ENCODE peak calls at places on chromosomes 5 and 9, in seven cellular contexts. N is adrenal gland, G is ascending aorta, Z is bronchial epithelial cell, P is IMR-90, O is heart right ventricle, W is upper lobe of right lung. R is an unnamed sample. For H3K36me3, the result is how much of the 10 kb centered on the place peaks cover.

GRCh38 chr5:67156976-67157583 is 39.5 kb downstream of the CD180 start:
- DNase-seq in N (no peak), G (no peak), Z (peak), P (peak), O (no peak), W (no peak), R (peak)

GRCh38 chr5:144284931-144285330 is 114.3 kb downstream of the KCTD16 start:
- DNase-seq in N (no peak), G (no peak), Z (no peak), P (peak), O (no peak), W (no peak), R (no peak)

GRCh38 chr5:1004598-1005361 is 3.8 kb upstream of the NKD2 start:
- DNase-seq in N (peak), G (peak), Z (no peak), P (peak), O (peak), W (peak), R (peak)

GRCh38 chr9:134491856-134492255 is 149.7 kb upstream of the COL5A1 start:
- DNase-seq in N (no peak), G (peak), Z (no peak), P (no peak), O (no peak), W (peak), R (no peak)

GRCh38 chr5:50874277-50874984 is 208.0 kb downstream of the PARP8 start:
- DNase-seq in N (no peak), G (no peak), Z (no peak), P (no peak), O (no peak), W (no peak), R (no peak)

GRCh38 chr9:9003184-9003583 is 1203.6 kb upstream of the DMAC1 start:
- DNase-seq in N (peak), G (no peak), Z (peak), P (no peak), O (no peak), W (no peak), R (peak)

GRCh38 chr5:100273846-100274580 is 261.2 kb upstream of the FAM174A start:
- DNase-seq in N (no peak), G (no peak), Z (peak), P (no peak), O (no peak), W (no peak), R (no peak)

GRCh38 chr9:99978221-99978620 is 71.8 kb downstream of the STX17 start:
- DNase-seq in N (no peak), G (no peak), Z (no peak), P (no peak), O (no peak), W (no peak), R (peak)

GRCh38 chr9:69186841-69187611 is 12.9 kb downstream of the TJP2 start:
- DNase-seq in N (no peak), G (no peak), Z (peak), P (peak), O (no peak), W (no peak), R (peak)

GRCh38 chr9:108162664-108163063 is 673.1 kb upstream of the KLF4 start:
- DNase-seq in N (peak), G (no peak), Z (peak), P (peak), O (no peak), W (no peak), R (peak)

GRCh38 chr5:43171441-43171840 is 20.6 kb upstream of the NIM1K start:
- DNase-seq in N (no peak), G (no peak), Z (no peak), P (no peak), O (no peak), W (no peak), R (no peak)

GRCh38 chr9:123438821-123439220 is 82.8 kb downstream of the CRB2 start:
- DNase-seq in N (no peak), G (peak), Z (no peak), P (peak), O (no peak), W (peak), R (peak)

GRCh38 chr5:93620487-93621339 is 37.7 kb downstream of the NR2F1 start:
- DNase-seq in N (peak), G (peak), Z (peak), P (peak), O (peak), W (peak), R (peak)

GRCh38 chr9:109453210-109453842 is 44.8 kb downstream of the PTPN3 start:
- DNase-seq in N (no peak), G (no peak), Z (peak), P (peak), O (no peak), W (no peak), R (no peak)

GRCh38 chr9:131274674-131275331 is 1.5 kb downstream of the FAM78A start:
- DNase-seq in N (no peak), G (no peak), Z (no peak), P (no peak), O (peak), W (peak), R (no peak)

GRCh38 chr5:1535646-1536045 is 11.9 kb upstream of the LPCAT1 start:
- DNase-seq in N (no peak), G (no peak), Z (no peak), P (no peak), O (no peak), W (no peak), R (no peak)

GRCh38 chr5:10567781-10568321 is 4.0 kb downstream of the ANKRD33B start:
- DNase-seq in N (no peak), G (peak), Z (no peak), P (peak), O (no peak), W (no peak), R (no peak)

GRCh38 chr5:133610489-133611356 is 1.6 kb downstream of the FSTL4 start:
- DNase-seq in N (peak), G (peak), Z (peak), P (no peak), O (peak), W (peak), R (peak)

GRCh38 chr9:79611091-79611614 is 39.4 kb downstream of the TLE4 start:
- DNase-seq in N (no peak), G (no peak), Z (no peak), P (peak), O (no peak), W (no peak), R (no peak)

GRCh38 chr5:73448072-73448432 is 525 bp downstream of the FOXD1 start:
- DNase-seq in N (peak), G (peak), Z (no peak), P (no peak), O (no peak), W (no peak), R (no peak)

GRCh38 chr5:93294184-93294583 is 286.8 kb downstream of the NR2F1-AS1 start:
- DNase-seq in N (no peak), G (no peak), Z (peak), P (peak), O (no peak), W (no peak), R (no peak)

GRCh38 chr9:132309056-132309455 is 45.7 kb downstream of the SETX start:
- DNase-seq in N (no peak), G (no peak), Z (no peak), P (no peak), O (no peak), W (no peak), R (no peak)

GRCh38 chr9:132312873-132313272 is 41.9 kb downstream of the SETX start:
- DNase-seq in N (no peak), G (no peak), Z (no peak), P (no peak), O (no peak), W (no peak), R (no peak)

GRCh38 chr9:132311978-132312377 is 42.8 kb downstream of the SETX start:
- DNase-seq in N (no peak), G (no peak), Z (no peak), P (peak), O (no peak), W (no peak), R (no peak)

GRCh38 chr9:132312426-132312825 is 42.4 kb downstream of the SETX start:
- DNase-seq in N (no peak), G (no peak), Z (no peak), P (no peak), O (no peak), W (no peak), R (no peak)
- H3K36me3 ChIP-seq in N (under half), G (half or more), Z (under half), P (under half), O (half or more), W (half or more), R (under half)

DNA sequence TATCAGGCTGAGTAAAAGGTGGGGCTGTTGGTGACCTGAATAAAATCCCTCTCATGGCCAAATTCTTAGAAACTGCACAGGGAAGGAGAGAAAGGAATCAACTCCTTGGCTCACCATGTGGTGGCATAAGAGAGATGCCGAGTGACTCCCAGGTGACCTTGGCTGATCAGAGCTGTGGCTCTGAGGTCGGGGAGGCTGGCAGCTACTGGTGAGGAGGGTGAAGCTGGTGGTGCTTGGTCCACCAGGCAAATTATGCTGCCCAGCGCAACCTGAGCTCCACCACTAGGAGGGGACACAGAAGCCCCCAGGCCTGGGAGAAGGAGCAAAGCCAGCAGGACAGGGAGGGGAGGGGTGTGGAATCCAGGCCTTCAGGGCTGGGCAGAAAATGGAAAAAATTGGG is 111.2 kb upstream of the IL12B start:
- DNase-seq in N (peak), G (no peak), Z (no peak), P (no peak), O (peak), W (no peak), R (peak)
- TF ChIP-seq CTCF in N (peak), G (no peak), Z (peak), P (no peak), O (peak), W (peak), R (peak)

DNA sequence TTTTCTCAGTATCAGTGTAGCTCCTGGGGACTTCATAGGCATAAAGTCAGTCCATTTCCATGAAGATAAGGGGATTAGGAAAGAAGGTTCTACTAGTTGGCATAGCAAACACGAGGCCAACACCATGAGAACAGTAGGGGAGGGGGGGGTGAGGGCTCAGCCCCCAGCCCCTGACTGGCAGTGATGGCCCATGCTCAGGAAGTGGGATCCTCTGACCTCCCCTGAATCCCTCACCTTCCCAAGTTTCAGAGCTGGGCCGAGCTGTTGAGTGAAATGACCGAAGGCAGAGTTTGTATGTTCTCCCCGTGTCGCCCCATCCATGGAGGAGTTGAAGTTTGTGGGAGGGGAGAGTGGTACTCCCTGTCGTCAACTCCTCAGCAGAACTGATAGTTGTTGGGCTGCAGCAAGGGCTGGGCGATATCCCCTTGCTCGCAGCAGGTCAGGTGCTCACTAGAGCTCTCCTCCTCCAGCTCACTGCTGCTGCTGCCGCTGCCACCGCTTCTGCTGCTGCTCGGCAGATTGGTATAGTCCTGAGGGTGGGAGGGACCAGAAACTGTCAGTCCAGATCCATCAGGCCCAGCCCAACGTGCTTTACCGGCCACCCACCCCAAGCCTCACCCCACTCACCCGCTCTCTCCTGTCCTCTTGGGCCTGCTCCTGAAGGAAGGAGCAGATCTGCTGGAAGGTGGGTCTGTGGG is 32.5 kb downstream of the CSF1R start:
- DNase-seq in N (no peak), G (peak), Z (no peak), P (no peak), O (no peak), W (no peak), R (no peak)
- H3K36me3 ChIP-seq in N (under half), G (half or more), Z (under half), P (half or more), O (half or more), W (half or more), R (under half)

DNA sequence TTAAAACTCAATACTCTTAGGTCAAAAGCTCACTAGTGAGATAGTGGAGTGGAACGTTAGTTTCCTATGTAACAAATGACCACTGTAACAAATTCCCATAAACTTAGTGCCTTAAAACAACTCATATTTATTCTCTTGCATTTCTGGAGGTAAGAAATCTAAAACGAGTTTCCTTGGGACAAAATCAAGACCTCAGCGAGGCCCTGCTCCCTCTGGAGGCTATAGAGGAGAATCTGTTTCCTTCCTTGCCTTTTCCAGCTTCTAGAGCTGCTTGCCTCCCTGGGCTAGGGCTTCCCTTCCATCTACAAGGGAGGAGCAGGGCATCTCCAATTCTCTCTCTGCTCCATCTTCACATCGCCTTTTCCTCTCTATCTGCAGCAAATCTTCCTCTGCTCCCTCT is 32.0 kb downstream of the SEMA5A start:
- DNase-seq in N (no peak), G (no peak), Z (no peak), P (peak), O (no peak), W (no peak), R (peak)
- TF ChIP-seq CTCF in N (no peak), G (no peak), Z (peak), P (peak), O (peak), W (no peak), R (peak)

DNA sequence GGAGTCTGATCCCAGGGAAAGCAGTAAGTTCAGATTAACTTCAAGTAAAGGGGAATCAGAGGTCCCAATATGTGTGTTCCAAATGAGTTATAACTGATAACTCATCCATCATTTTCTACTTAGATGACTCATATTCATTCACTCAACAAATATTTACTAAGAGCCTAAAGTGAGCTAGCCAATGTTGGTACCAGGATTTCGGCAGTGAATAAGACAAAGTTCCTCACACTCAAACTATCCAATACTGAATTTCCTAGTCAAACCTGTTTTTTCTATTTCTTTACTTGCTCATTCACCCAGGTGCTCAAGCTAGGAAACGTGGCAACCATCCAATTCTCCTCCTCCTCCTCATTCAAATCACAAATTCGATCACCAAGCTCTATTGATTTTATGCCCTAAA is 25.8 kb downstream of the FBXW2 start:
- DNase-seq in N (no peak), G (no peak), Z (peak), P (no peak), O (no peak), W (no peak), R (no peak)
- H3K36me3 ChIP-seq in N (under half), G (half or more), Z (under half), P (under half), O (half or more), W (half or more), R (under half)

GRCh38 chr9:28365736-28366135 is 792.5 kb upstream of the C9orf72 start:
- DNase-seq in N (no peak), G (no peak), Z (peak), P (no peak), O (no peak), W (no peak), R (peak)

GRCh38 chr9:28363180-28363579 is 789.9 kb upstream of the C9orf72 start:
- DNase-seq in N (no peak), G (no peak), Z (no peak), P (no peak), O (no peak), W (no peak), R (no peak)

GRCh38 chr9:28365020-28365640 is 791.8 kb upstream of the C9orf72 start:
- DNase-seq in N (no peak), G (no peak), Z (peak), P (no peak), O (no peak), W (no peak), R (peak)
- TF ChIP-seq CTCF in N (no peak), G (no peak), Z (peak), P (no peak), O (no peak), W (no peak), R (no peak)

GRCh38 chr5:149608936-149609502 is 27.7 kb downstream of the ARHGEF37 start:
- DNase-seq in N (no peak), G (no peak), Z (no peak), P (no peak), O (no peak), W (no peak), R (no peak)
- H3K36me3 ChIP-seq in N (under half), G (under half), Z (under half), P (under half), O (half or more), W (under half), R (under half)

GRCh38 chr5:71658916-71659661 is 60.0 kb upstream of the CARTPT start:
- DNase-seq in N (no peak), G (no peak), Z (peak), P (no peak), O (no peak), W (no peak), R (no peak)
- TF ChIP-seq CTCF in N (no peak), G (no peak), Z (no peak), P (no peak), O (peak), W (no peak), R (peak)

R was measured in cardiac muscle cell.